ENCODE peak calls at places on chromosomes 7 and 10, in seven cellular contexts. I, N, R, F, E, V and J are unnamed samples.

GRCh38 chr7:44380831-44381493 is 55.6 kb upstream of the CAMK2B start:
- DNase-seq in I (peak; percentile 38), N (no peak), R (peak; percentile 25), F (no peak), E (no peak), V (peak; percentile 41), J (peak; percentile 62)

GRCh38 chr10:51224610-51225230 is 150.4 kb downstream of the PRKG1 start:
- DNase-seq in I (peak; percentile 88), N (no peak), R (no peak), F (no peak), E (no peak), V (no peak), J (peak; percentile 79)

GRCh38 chr7:128833148-128833938 is 3.1 kb downstream of the FLNC start:
- DNase-seq in I (peak; percentile 88), N (no peak), R (peak; percentile 64), F (peak; percentile 72), E (no peak), V (peak; percentile 66), J (peak; percentile 90)

GRCh38 chr10:72800000-72800740 is 93.4 kb upstream of the OIT3 start:
- DNase-seq in I (peak; percentile 66), N (no peak), R (no peak), F (peak; percentile 61), E (no peak), V (no peak), J (no peak)

GRCh38 chr7:31935115-31935514 is 135.1 kb downstream of the PDE1C start:
- DNase-seq in I (no peak), N (no peak), R (no peak), F (peak; percentile 33), E (no peak), V (no peak), J (no peak)

GRCh38 chr7:74579800-74580685 is 77.5 kb upstream of the GTF2I start:
- DNase-seq in I (peak; percentile 36), N (no peak), R (no peak), F (peak; percentile 40), E (peak; percentile 67), V (no peak), J (peak; percentile 65)

GRCh38 chr7:114409750-114410149 is 4.9 kb upstream of the FOXP2 start:
- DNase-seq in I (peak; percentile 66), N (no peak), R (no peak), F (no peak), E (no peak), V (no peak), J (no peak)

GRCh38 chr10:44415121-44415520 is 30.2 kb upstream of the CXCL12 start:
- DNase-seq in I (no peak), N (no peak), R (no peak), F (no peak), E (no peak), V (no peak), J (no peak)

GRCh38 chr7:42232275-42232674 is 4.7 kb downstream of the GLI3 start:
- DNase-seq in I (peak; percentile 31), N (no peak), R (no peak), F (peak; percentile 76), E (peak; percentile 62), V (no peak), J (peak; percentile 70)

GRCh38 chr10:92387289-92387940 is 96.4 kb downstream of the MARCHF5 start:
- DNase-seq in I (peak; percentile 75), N (peak; percentile 88), R (peak; percentile 96), F (peak; percentile 98), E (peak; percentile 18), V (peak; percentile 94), J (peak; percentile 78)

GRCh38 chr7:155808551-155809331 is 3.5 kb downstream of the SHH start:
- DNase-seq in I (no peak), N (no peak), R (no peak), F (peak; percentile 52), E (no peak), V (peak; percentile 54), J (no peak)

GRCh38 chr7:7428806-7429205 is 106.9 kb downstream of the COL28A1 start:
- DNase-seq in I (peak; percentile 81), N (no peak), R (no peak), F (no peak), E (no peak), V (no peak), J (no peak)

GRCh38 chr7:1318661-1319060 is 86.0 kb downstream of the UNCX start:
- DNase-seq in I (no peak), N (no peak), R (no peak), F (no peak), E (no peak), V (no peak), J (no peak)
- H2BK120ac ChIP-seq in I (no peak overlapping the region), N (no peak overlapping the region), R (no peak overlapping the region), F (no peak overlapping the region), E (no peak overlapping the region), V (no peak overlapping the region), J (no peak overlapping the region)

DNA sequence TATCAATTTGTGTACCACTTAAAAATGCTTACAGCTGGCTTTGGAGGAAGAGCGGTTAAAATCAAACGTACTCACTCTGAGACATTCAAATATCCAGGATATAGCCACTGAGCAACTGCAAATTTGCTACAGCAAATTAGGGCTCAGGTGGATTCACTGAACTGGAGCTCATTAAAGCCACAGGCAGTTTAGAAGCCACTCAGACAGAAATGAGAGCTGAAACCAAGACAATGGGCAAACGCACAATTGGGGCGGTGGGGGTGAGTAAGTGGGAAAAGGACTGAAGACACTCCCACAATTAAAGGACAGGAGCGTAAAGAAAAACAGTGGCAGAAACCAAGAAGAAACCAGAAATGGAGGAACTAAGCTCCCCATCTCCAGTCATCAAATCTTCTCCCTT is 20.5 kb downstream of the MPP7 start:
- DNase-seq in I (no peak), N (peak; percentile 43), R (no peak), F (no peak), E (no peak), V (no peak), J (no peak)
- H2BK120ac ChIP-seq in I (no peak overlapping the region), N (no peak overlapping the region), R (no peak overlapping the region), F (no peak overlapping the region), E (no peak overlapping the region), V (no peak overlapping the region), J (no peak overlapping the region)

DNA sequence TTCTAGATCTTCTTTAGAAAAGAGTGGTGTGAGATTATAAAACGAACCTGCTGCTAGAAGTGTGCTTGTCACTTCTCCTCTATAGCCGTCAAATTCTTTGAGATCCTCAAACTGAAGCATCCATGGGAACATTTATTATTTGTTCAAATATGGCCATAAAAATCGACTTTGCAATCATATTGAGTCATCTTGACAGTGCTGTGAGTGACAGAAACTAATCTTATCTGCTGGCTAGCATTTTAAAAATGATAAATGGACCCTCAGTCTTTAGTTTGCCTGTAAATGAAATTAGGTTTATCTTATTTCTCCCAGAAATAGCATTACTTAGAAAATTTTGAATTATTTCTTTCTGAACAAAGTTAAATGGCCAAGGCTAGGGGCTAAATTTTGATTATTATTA is 290.8 kb downstream of the EXOC4 start:
- DNase-seq in I (no peak), N (no peak), R (no peak), F (no peak), E (no peak), V (no peak), J (no peak)
- H2BK120ac ChIP-seq in I (no peak overlapping the region), N (no peak overlapping the region), R (no peak overlapping the region), F (no peak overlapping the region), E (no peak overlapping the region), V (no peak overlapping the region), J (no peak overlapping the region)

GRCh38 chr10:88065384-88066049 is 202.1 kb downstream of the PTEN start:
- DNase-seq in I (no peak), N (no peak), R (no peak), F (no peak), E (no peak), V (no peak), J (no peak)
- H2BK120ac ChIP-seq in I (peak overlapping the region; percentile 63), N (no peak overlapping the region), R (no peak overlapping the region), F (no peak overlapping the region), E (peak overlapping the region; percentile 56), V (no peak overlapping the region), J (peak overlapping the region; percentile 66)

GRCh38 chr10:117950408-117950807 is 96.3 kb downstream of the RAB11FIP2 start:
- DNase-seq in I (no peak), N (no peak), R (no peak), F (no peak), E (no peak), V (no peak), J (no peak)

GRCh38 chr10:117960345-117960744 is 86.4 kb downstream of the RAB11FIP2 start:
- DNase-seq in I (peak; percentile 52), N (no peak), R (no peak), F (no peak), E (no peak), V (no peak), J (no peak)

GRCh38 chr10:117956972-117957371 is 89.8 kb downstream of the RAB11FIP2 start:
- DNase-seq in I (no peak), N (no peak), R (no peak), F (no peak), E (no peak), V (no peak), J (no peak)

GRCh38 chr10:117955171-117955570 is 91.6 kb downstream of the RAB11FIP2 start:
- DNase-seq in I (no peak), N (no peak), R (no peak), F (no peak), E (peak; percentile 14), V (no peak), J (no peak)
- H2BK120ac ChIP-seq in I (no peak overlapping the region), N (no peak overlapping the region), R (no peak overlapping the region), F (no peak overlapping the region), E (no peak overlapping the region), V (no peak overlapping the region), J (no peak overlapping the region)

DNA sequence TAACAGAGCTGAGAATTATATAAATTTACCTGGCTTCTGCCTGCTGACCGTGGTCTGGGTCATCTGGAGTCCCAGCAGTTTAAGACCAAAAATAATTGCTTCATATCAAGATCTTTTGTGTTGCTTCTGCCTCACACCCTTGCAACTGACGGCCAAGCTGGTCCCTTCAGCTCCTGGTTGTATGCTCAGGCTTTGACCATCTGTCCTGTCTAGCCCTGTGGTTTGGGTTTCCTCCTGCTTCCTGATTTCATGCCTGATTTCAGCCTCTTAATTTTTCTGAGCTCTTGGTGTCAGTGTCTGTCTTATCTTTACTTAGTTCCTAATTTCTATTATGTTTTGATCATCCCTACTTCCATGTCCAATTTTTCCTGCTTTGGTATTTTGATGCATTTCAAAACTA is 87.9 kb upstream of the PLXDC2 start:
- DNase-seq in I (no peak), N (no peak), R (no peak), F (no peak), E (no peak), V (no peak), J (no peak)
- H2BK120ac ChIP-seq in I (no peak overlapping the region), N (no peak overlapping the region), R (no peak overlapping the region), F (no peak overlapping the region), E (no peak overlapping the region), V (no peak overlapping the region), J (no peak overlapping the region)